ENCODE peak calls at places on chromosome 12, in nine cellular contexts. J is cardiac muscle cell, Z is tibial artery, K is PC-3, O is GM12865, S is OCI-LY7, D is lung, W is A549, G is cardiac fibroblast. X is an unnamed sample.

GRCh38 chr12:29858270-29858786 is 74.6 kb upstream of the TMTC1 start:
- DNase-seq in J (no peak), S (no peak), W (no peak), Z (no peak), G (no peak), K (no peak), O (no peak), D (no peak), X (no peak)

GRCh38 chr12:51128905-51129304 is 44.0 kb downstream of the TFCP2 start:
- DNase-seq in Z (no peak), W (no peak), K (no peak), G (peak; percentile 12), D (no peak), S (no peak), J (peak; percentile 3), O (peak; percentile 15), X (no peak)

GRCh38 chr12:69884386-69884785 is 59.4 kb downstream of the MYRFL start:
- DNase-seq in J (no peak), Z (no peak), G (no peak), O (no peak), K (no peak), D (no peak), S (no peak), W (no peak), X (no peak)

GRCh38 chr12:47754126-47754525 is 4.6 kb downstream of the RAPGEF3 start:
- DNase-seq in J (no peak), Z (no peak), G (no peak), O (no peak), W (no peak), D (no peak), S (no peak), K (peak; percentile 66), X (no peak)

GRCh38 chr12:78490841-78491240 is 373.7 kb upstream of the SYT1 start:
- DNase-seq in Z (no peak), D (no peak), G (no peak), J (no peak), W (no peak), S (no peak), K (no peak), O (no peak), X (no peak)

GRCh38 chr12:14613718-14614117 is 46.0 kb upstream of the PLBD1 start:
- DNase-seq in K (no peak), W (no peak), S (peak; percentile 97), G (no peak), D (no peak), Z (no peak), O (peak; percentile 94), J (no peak), X (no peak)

GRCh38 chr12:104411826-104412626 is 44.7 kb upstream of the CHST11 start:
- DNase-seq in W (no peak), J (peak; percentile 50), D (no peak), K (no peak), S (no peak), Z (no peak), G (peak; percentile 27), O (no peak), X (no peak)

GRCh38 chr12:88693837-88694445 is 113.7 kb upstream of the KITLG start:
- DNase-seq in W (no peak), D (no peak), J (no peak), G (no peak), K (peak; percentile 51), Z (no peak), O (no peak), S (no peak), X (no peak)

GRCh38 chr12:53221203-53222076 is 10.6 kb downstream of the RARG start:
- DNase-seq in K (peak; percentile 74), S (peak; percentile 65), Z (peak; percentile 55), J (peak; percentile 73), G (peak; percentile 69), D (peak; percentile 70), W (peak; percentile 75), O (peak; percentile 67), X (peak; percentile 81)

GRCh38 chr12:125159687-125160086 is 94.5 kb downstream of the AACS start:
- DNase-seq in W (no peak), D (no peak), Z (no peak), O (no peak), G (no peak), K (no peak), S (no peak), J (no peak), X (no peak)

GRCh38 chr12:59004466-59004865 is 84.2 kb upstream of the LRIG3 start:
- DNase-seq in D (no peak), O (no peak), W (no peak), Z (no peak), G (no peak), K (no peak), S (no peak), J (no peak), X (no peak)

GRCh38 chr12:6548556-6549378 is 7.1 kb downstream of the IFFO1 start:
- DNase-seq in K (peak; percentile 36), Z (no peak), S (no peak), O (no peak), G (peak; percentile 81), D (no peak), J (peak; percentile 77), W (peak; percentile 48), X (no peak)

GRCh38 chr12:53207042-53207441 is at the start of gene ITGB7:
- DNase-seq in S (peak; percentile 87), D (no peak), G (no peak), W (no peak), O (peak; percentile 93), K (no peak), Z (no peak), J (no peak), X (no peak)

GRCh38 chr12:90741611-90742010 is 213.4 kb downstream of the CCER1 start:
- DNase-seq in O (no peak), D (no peak), Z (no peak), S (no peak), K (no peak), G (no peak), W (no peak), J (no peak), X (no peak)

GRCh38 chr12:3129301-3130052 is 52.3 kb downstream of the TSPAN9 start:
- DNase-seq in W (no peak), Z (no peak), G (peak; percentile 63), S (no peak), D (no peak), J (peak; percentile 84), O (peak; percentile 33), K (no peak), X (no peak)

GRCh38 chr12:39081910-39082309 is 176.5 kb upstream of the CPNE8 start:
- DNase-seq in Z (no peak), S (no peak), J (no peak), W (no peak), K (no peak), D (no peak), G (no peak), O (peak; percentile 23), X (no peak)

GRCh38 chr12:3558854-3559253 is 67.9 kb downstream of the PRMT8 start:
- DNase-seq in W (no peak), O (no peak), D (no peak), Z (peak; percentile 7), G (no peak), J (no peak), S (no peak), K (no peak), X (no peak)

GRCh38 chr12:132908145-132909029 is 21.0 kb upstream of the CHFR start:
- DNase-seq in Z (peak; percentile 95), O (peak; percentile 99), D (peak; percentile 96), S (peak; percentile 98), J (peak; percentile 99), G (peak; percentile 98), K (peak; percentile 100), W (no peak), X (peak; percentile 95)

GRCh38 chr12:132904718-132905328 is 17.4 kb upstream of the CHFR start:
- DNase-seq in S (peak; percentile 91), D (peak; percentile 78), W (no peak), J (peak; percentile 67), G (peak; percentile 37), K (peak; percentile 73), O (peak; percentile 73), Z (peak; percentile 71), X (peak; percentile 83)

GRCh38 chr12:132909030-132909368 is 21.6 kb upstream of the CHFR start:
- DNase-seq in W (no peak), K (no peak), Z (no peak), D (no peak), O (no peak), J (no peak), G (no peak), S (no peak), X (no peak)

DNA sequence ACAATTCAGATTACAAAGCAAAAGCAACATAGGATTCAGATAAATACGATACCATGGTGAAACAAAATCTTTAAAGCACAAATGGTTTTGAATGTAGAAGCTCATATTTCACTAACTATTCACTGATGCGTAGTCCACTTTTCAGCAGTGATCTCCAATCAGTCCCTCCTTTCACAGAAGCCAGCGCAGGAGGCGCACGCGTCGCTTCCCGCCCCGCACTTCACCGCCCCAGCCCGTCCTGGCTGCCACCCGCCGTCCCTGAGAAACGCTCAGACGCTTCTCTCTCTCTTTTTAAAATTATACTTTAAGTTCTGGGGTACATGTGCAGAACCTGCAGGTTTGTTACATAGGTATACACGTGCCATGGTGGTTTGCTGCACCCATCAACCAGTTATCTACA is 19.8 kb upstream of the CHFR start:
- DNase-seq in S (no peak), W (no peak), K (no peak), Z (no peak), G (no peak), J (no peak), D (no peak), O (no peak), X (no peak)
- H3K4me3 ChIP-seq in S (no peak overlapping the region), W (no peak overlapping the region), K (no peak overlapping the region), Z (peak overlapping the region; percentile 70), G (no peak overlapping the region), J (no peak overlapping the region), D (no peak overlapping the region), O (no peak overlapping the region), X (peak overlapping the region; percentile 72)

GRCh38 chr12:81146228-81147225 is 68.6 kb downstream of the ACSS3 start:
- DNase-seq in G (no peak), J (no peak), Z (no peak), D (no peak), W (no peak), S (no peak), K (no peak), O (no peak), X (no peak)

GRCh38 chr12:81143057-81143456 is 65.2 kb downstream of the ACSS3 start:
- DNase-seq in W (peak; percentile 9), S (no peak), Z (no peak), D (peak; percentile 31), J (no peak), K (no peak), G (no peak), O (no peak), X (no peak)

GRCh38 chr12:81147286-81147919 is 69.5 kb downstream of the ACSS3 start:
- DNase-seq in G (no peak), O (peak; percentile 31), Z (no peak), S (no peak), D (no peak), J (no peak), W (no peak), K (no peak), X (no peak)
- TF ChIP-seq CTCF in G (no peak), O (no peak), Z (no peak), S (no peak), D (no peak), J (no peak), W (no peak), K (no peak), X (no peak)

GRCh38 chr12:130161261-130162231 is 718 bp upstream of the FZD10 start:
- DNase-seq in S (no peak), O (no peak), J (peak; percentile 26), D (no peak), Z (peak; percentile 40), W (no peak), G (no peak), K (no peak), X (peak; percentile 27)
- H3K4me3 ChIP-seq in S (no peak overlapping the region), O (no peak overlapping the region), J (peak overlapping the region; percentile 32), D (peak overlapping the region; percentile 24), Z (peak overlapping the region; percentile 52), W (no peak overlapping the region), G (no peak overlapping the region), K (no peak overlapping the region), X (peak overlapping the region; percentile 62)

GRCh38 chr12:49750027-49750977 is 8.9 kb downstream of the TMBIM6 start:
- DNase-seq in W (peak; percentile 49), D (no peak), O (peak; percentile 73), K (peak; percentile 12), G (peak; percentile 44), Z (no peak), S (peak; percentile 44), J (peak; percentile 76), X (no peak)
- TF ChIP-seq CTCF in W (no peak), D (no peak), O (no peak), K (no peak), G (no peak), Z (no peak), S (peak; percentile 60), J (no peak), X (no peak)